ENCODE peak calls at places on chromosomes 6 and 20, in five cellular contexts. One of them, this sample, is unnamed. For H3K4me1, the result is how much of the 10 kb centered on the place peaks cover.

GRCh38 chr6:129901910-129902309 is 40.8 kb upstream of the TMEM244 start:
- DNase-seq in A549: no peak
- DNase-seq in IMR-90: peak
- DNase-seq in HepG2: no peak
- DNase-seq in K562: no peak
- DNase-seq in this sample: no peak

GRCh38 chr6:28802417-28803336 is 121.1 kb downstream of the TRIM27 start:
- DNase-seq in A549: peak
- DNase-seq in IMR-90: peak
- DNase-seq in HepG2: peak
- DNase-seq in K562: peak
- DNase-seq in this sample: no peak

GRCh38 chr6:120378582-120379220 is 955.6 kb downstream of the TBC1D32 start:
- DNase-seq in A549: peak
- DNase-seq in IMR-90: no peak
- DNase-seq in HepG2: peak
- DNase-seq in K562: peak
- DNase-seq in this sample: no peak

GRCh38 chr20:41249781-41250281 is 67.7 kb downstream of the ZHX3 start:
- DNase-seq in A549: peak
- DNase-seq in IMR-90: peak
- DNase-seq in HepG2: peak
- DNase-seq in K562: peak
- DNase-seq in this sample: no peak

GRCh38 chr20:33516882-33517281 is 27.0 kb downstream of the CBFA2T2 start:
- DNase-seq in A549: peak
- DNase-seq in IMR-90: peak
- DNase-seq in HepG2: no peak
- DNase-seq in K562: no peak
- DNase-seq in this sample: no peak

GRCh38 chr20:64237316-64237715 is 18.2 kb upstream of the PCMTD2 start:
- DNase-seq in A549: no peak
- DNase-seq in IMR-90: no peak
- DNase-seq in HepG2: no peak
- DNase-seq in K562: no peak
- DNase-seq in this sample: no peak

GRCh38 chr6:138795809-138796469 is at the start of gene ECT2L:
- DNase-seq in A549: no peak
- DNase-seq in IMR-90: no peak
- DNase-seq in HepG2: no peak
- DNase-seq in K562: no peak
- DNase-seq in this sample: no peak

GRCh38 chr6:5677219-5678000 is 329.3 kb downstream of the NRN1 start:
- DNase-seq in A549: no peak
- DNase-seq in IMR-90: peak
- DNase-seq in HepG2: no peak
- DNase-seq in K562: no peak
- DNase-seq in this sample: no peak

GRCh38 chr6:44431118-44431725 is 43.7 kb downstream of the CDC5L start:
- DNase-seq in A549: peak
- DNase-seq in IMR-90: peak
- DNase-seq in HepG2: peak
- DNase-seq in K562: peak
- DNase-seq in this sample: peak

GRCh38 chr6:127460465-127460864 is 1.3 kb upstream of the KIAA0408 start:
- DNase-seq in A549: no peak
- DNase-seq in IMR-90: no peak
- DNase-seq in HepG2: no peak
- DNase-seq in K562: no peak
- DNase-seq in this sample: no peak

GRCh38 chr6:137894779-137895385 is 27.8 kb downstream of the TNFAIP3 start:
- DNase-seq in A549: no peak
- DNase-seq in IMR-90: peak
- DNase-seq in HepG2: no peak
- DNase-seq in K562: no peak
- DNase-seq in this sample: no peak

GRCh38 chr20:36538026-36538764 is 3.1 kb upstream of the MYL9 start:
- DNase-seq in A549: no peak
- DNase-seq in IMR-90: peak
- DNase-seq in HepG2: no peak
- DNase-seq in K562: no peak
- DNase-seq in this sample: no peak

GRCh38 chr6:90611996-90612690 is 25.3 kb upstream of the MAP3K7 start:
- DNase-seq in A549: no peak
- DNase-seq in IMR-90: no peak
- DNase-seq in HepG2: no peak
- DNase-seq in K562: no peak
- DNase-seq in this sample: no peak

GRCh38 chr20:9323622-9324021 is 190.8 kb upstream of the LAMP5 start:
- DNase-seq in A549: peak
- DNase-seq in IMR-90: no peak
- DNase-seq in HepG2: peak
- DNase-seq in K562: no peak
- DNase-seq in this sample: no peak

GRCh38 chr6:34317882-34318491 is 69.2 kb upstream of the SMIM29 start:
- DNase-seq in A549: no peak
- DNase-seq in IMR-90: peak
- DNase-seq in HepG2: no peak
- DNase-seq in K562: no peak
- DNase-seq in this sample: no peak

GRCh38 chr6:34318492-34319470 is 70.0 kb upstream of the SMIM29 start:
- DNase-seq in A549: no peak
- DNase-seq in IMR-90: no peak
- DNase-seq in HepG2: no peak
- DNase-seq in K562: no peak
- DNase-seq in this sample: no peak

GRCh38 chr6:34317172-34317477 is 68.3 kb upstream of the SMIM29 start:
- DNase-seq in A549: no peak
- DNase-seq in IMR-90: no peak
- DNase-seq in HepG2: no peak
- DNase-seq in K562: no peak
- DNase-seq in this sample: no peak

GRCh38 chr6:34316442-34317171 is 67.8 kb upstream of the SMIM29 start:
- DNase-seq in A549: no peak
- DNase-seq in IMR-90: no peak
- DNase-seq in HepG2: no peak
- DNase-seq in K562: no peak
- DNase-seq in this sample: no peak

DNA sequence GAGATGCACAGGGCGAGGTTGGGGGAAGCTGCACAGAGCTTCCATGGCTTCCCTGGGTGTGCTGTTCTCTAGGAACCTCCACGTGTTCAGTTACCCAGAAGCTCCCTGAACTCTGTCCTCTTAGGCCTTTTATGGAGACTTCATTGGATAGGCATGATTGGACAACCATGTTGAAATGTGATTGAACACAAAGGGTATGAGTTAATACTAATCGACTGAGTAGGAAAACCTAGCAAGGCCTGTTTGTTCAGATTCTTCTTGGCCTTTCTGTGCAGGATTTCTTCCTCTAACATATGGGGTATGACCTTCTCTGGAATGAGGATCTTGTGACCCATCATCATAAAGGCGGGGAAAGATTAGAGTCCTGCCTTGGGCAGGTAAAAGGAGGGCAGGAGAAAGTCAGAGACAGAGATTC is 70.7 kb upstream of the SMIM29 start:
- DNase-seq in A549: no peak
- DNase-seq in IMR-90: no peak
- DNase-seq in HepG2: peak
- DNase-seq in K562: no peak
- DNase-seq in this sample: no peak
- H3K4me1 ChIP-seq in A549: under half
- H3K4me1 ChIP-seq in IMR-90: under half
- H3K4me1 ChIP-seq in HepG2: under half
- H3K4me1 ChIP-seq in K562: half or more
- H3K4me1 ChIP-seq in this sample: under half

DNA sequence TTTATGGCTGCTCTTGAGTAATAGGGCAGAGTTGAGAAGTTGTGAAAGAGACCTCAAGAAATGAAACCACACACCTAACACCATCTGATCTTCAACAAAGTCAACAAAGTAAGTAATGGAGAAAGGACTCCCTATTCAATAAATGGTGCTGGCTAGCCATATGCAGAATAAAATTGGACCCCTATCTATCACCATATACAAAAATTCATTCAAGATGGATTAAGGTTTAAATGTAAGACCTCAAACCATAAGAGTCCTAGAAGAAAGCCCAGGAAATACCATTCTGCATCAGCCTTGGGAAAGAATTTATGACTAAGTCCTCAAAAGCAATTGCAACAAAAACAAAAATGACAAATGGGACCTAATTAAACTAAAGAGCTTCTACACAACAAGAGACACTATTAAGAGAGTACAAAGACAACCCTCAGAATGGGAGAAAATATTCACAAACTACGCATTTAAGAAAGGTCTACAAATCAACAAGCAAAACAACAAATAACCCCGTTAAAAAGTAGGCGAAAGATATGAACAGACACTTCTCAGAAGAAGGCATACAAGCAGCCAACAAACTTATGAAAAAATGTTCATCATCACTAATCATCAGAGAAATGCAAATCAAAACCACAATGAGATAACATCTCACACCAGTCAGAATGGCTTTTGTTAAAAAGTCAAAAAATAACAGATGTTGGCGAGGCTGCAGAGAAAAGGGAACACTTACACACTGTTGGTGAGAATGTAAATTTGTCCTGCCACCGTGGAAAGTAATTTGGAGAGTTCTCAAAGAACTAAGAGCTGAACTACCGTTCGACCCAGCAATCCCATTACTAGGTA is 4.0 kb downstream of the MAP3K5 start:
- DNase-seq in A549: no peak
- DNase-seq in IMR-90: peak
- DNase-seq in HepG2: no peak
- DNase-seq in K562: no peak
- DNase-seq in this sample: no peak
- TF ChIP-seq BHLHE40 in A549: no peak
- TF ChIP-seq BHLHE40 in IMR-90: peak
- TF ChIP-seq BHLHE40 in HepG2: no peak
- TF ChIP-seq BHLHE40 in K562: no peak
- TF ChIP-seq BHLHE40 in this sample: no peak

GRCh38 chr6:52513464-52513863 is 63.4 kb downstream of the TRAM2 start:
- DNase-seq in A549: no peak
- DNase-seq in IMR-90: no peak
- DNase-seq in HepG2: no peak
- DNase-seq in K562: no peak
- DNase-seq in this sample: no peak
- H3K4me1 ChIP-seq in A549: half or more
- H3K4me1 ChIP-seq in IMR-90: half or more
- H3K4me1 ChIP-seq in HepG2: under half
- H3K4me1 ChIP-seq in K562: under half
- H3K4me1 ChIP-seq in this sample: under half

GRCh38 chr6:168607272-168608112 is 166.5 kb downstream of the SMOC2 start:
- DNase-seq in A549: no peak
- DNase-seq in IMR-90: no peak
- DNase-seq in HepG2: no peak
- DNase-seq in K562: no peak
- DNase-seq in this sample: no peak
- TF ChIP-seq BHLHE40 in A549: no peak
- TF ChIP-seq BHLHE40 in IMR-90: no peak
- TF ChIP-seq BHLHE40 in HepG2: no peak
- TF ChIP-seq BHLHE40 in K562: no peak
- TF ChIP-seq BHLHE40 in this sample: no peak

GRCh38 chr20:4810446-4811019 is 88.8 kb downstream of the PRND start:
- DNase-seq in A549: no peak
- DNase-seq in IMR-90: no peak
- DNase-seq in HepG2: no peak
- DNase-seq in K562: no peak
- DNase-seq in this sample: no peak

GRCh38 chr20:4812641-4813075 is 90.9 kb downstream of the PRND start:
- DNase-seq in A549: no peak
- DNase-seq in IMR-90: no peak
- DNase-seq in HepG2: no peak
- DNase-seq in K562: no peak
- DNase-seq in this sample: no peak

GRCh38 chr20:4812216-4812615 is 90.5 kb downstream of the PRND start:
- DNase-seq in A549: no peak
- DNase-seq in IMR-90: no peak
- DNase-seq in HepG2: no peak
- DNase-seq in K562: no peak
- DNase-seq in this sample: no peak

GRCh38 chr20:4811257-4811656 is 89.5 kb downstream of the PRND start:
- DNase-seq in A549: no peak
- DNase-seq in IMR-90: no peak
- DNase-seq in HepG2: no peak
- DNase-seq in K562: no peak
- DNase-seq in this sample: no peak

GRCh38 chr20:4811661-4812181 is 90.0 kb downstream of the PRND start:
- DNase-seq in A549: no peak
- DNase-seq in IMR-90: no peak
- DNase-seq in HepG2: no peak
- DNase-seq in K562: no peak
- DNase-seq in this sample: peak
- H3K4me1 ChIP-seq in A549: under half
- H3K4me1 ChIP-seq in IMR-90: under half
- H3K4me1 ChIP-seq in HepG2: under half
- H3K4me1 ChIP-seq in K562: under half
- H3K4me1 ChIP-seq in this sample: half or more

DNA sequence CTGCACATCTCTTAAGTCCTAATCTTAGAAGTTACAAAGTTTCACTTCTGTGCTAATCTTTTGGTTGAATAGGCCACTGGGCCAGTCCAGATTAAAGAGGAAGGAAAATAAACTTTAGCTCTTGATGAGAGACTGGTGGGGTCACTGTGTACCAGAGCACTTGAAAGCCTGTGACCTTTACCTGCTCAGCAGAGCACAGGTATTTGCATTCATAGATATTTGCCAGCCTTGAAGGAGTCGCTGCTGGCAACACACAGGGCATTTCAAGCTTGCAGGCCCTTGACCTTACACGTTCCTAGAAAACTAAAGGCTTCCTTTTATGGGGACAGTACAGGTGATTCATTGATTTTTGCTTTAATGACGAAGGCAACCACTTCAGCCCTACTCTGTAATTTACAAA is 108.4 kb upstream of the SLC22A23 start:
- DNase-seq in A549: no peak
- DNase-seq in IMR-90: no peak
- DNase-seq in HepG2: no peak
- DNase-seq in K562: no peak
- DNase-seq in this sample: no peak
- TF ChIP-seq BHLHE40 in A549: no peak
- TF ChIP-seq BHLHE40 in IMR-90: no peak
- TF ChIP-seq BHLHE40 in HepG2: no peak
- TF ChIP-seq BHLHE40 in K562: no peak
- TF ChIP-seq BHLHE40 in this sample: no peak